ENCODE peak calls at places on chromosomes 4 and X, in four cellular contexts. T is natural killer cell, E is GM20000, V is nephron progenitor cell. W is an unnamed sample.

GRCh38 chrX:109751698-109752097 is 18.6 kb upstream of the ACSL4 start:
- DNase-seq in T (no peak), E (no peak), V (no peak), W (no peak)

GRCh38 chr4:60683357-60683756 is 516.8 kb upstream of the ADGRL3 start:
- DNase-seq in T (no peak), E (no peak), V (no peak), W (no peak)

GRCh38 chrX:56462389-56462788 is 101.0 kb upstream of the UBQLN2 start:
- DNase-seq in T (no peak), E (no peak), V (no peak), W (no peak)

GRCh38 chrX:74535633-74536141 is 78.7 kb downstream of the RLIM start:
- DNase-seq in T (peak), E (peak), V (peak), W (no peak)

GRCh38 chr4:55752810-55753209 is 66.8 kb upstream of the EXOC1L start:
- DNase-seq in T (no peak), E (no peak), V (no peak), W (no peak)

GRCh38 chrX:16445166-16445752 is 204.7 kb upstream of the S100G start:
- DNase-seq in T (peak), E (peak), V (peak), W (no peak)

GRCh38 chrX:49846004-49846403 is 16.9 kb downstream of the PAGE4 start:
- DNase-seq in T (no peak), E (no peak), V (no peak), W (no peak)

GRCh38 chr4:52743444-52744019 is 7.7 kb downstream of the ERVMER34-1 start:
- DNase-seq in T (no peak), E (no peak), V (no peak), W (no peak)

GRCh38 chr4:157664726-157665125 is 444.2 kb downstream of the GRIA2 start:
- DNase-seq in T (no peak), E (no peak), V (no peak), W (no peak)

GRCh38 chr4:159160242-159160641 is 57.4 kb downstream of the RAPGEF2 start:
- DNase-seq in T (no peak), E (no peak), V (no peak), W (no peak)

GRCh38 chr4:11585506-11585905 is 156.8 kb upstream of the HS3ST1 start:
- DNase-seq in T (no peak), E (no peak), V (no peak), W (no peak)

DNA sequence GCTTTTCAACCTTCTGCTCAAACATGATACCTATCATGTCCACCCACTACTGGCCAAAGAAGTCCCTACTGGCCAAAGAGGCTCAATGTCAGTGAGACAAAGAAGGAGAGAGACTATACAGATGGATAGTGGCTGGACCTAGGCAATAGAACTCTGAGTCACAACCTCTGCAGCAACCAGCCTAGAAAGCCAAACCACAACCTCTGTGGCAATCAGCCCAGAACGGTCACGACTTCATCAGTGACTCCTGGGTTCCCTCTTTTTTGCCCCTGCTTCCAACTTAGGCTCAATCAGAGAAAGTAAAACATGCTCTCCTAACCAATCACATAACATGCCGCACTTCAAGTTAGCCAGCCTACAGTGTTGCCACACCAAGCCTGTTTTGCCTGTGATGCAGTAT is 203.5 kb downstream of the ANAPC10 start:
- DNase-seq in T (no peak), E (no peak), V (no peak), W (no peak)
- TF ChIP-seq CTCF in T (no peak), E (no peak), V (no peak), W (no peak)

GRCh38 chrX:140317462-140317861 is 187.4 kb downstream of the SOX3 start:
- DNase-seq in T (no peak), E (no peak), V (no peak), W (no peak)
- TF ChIP-seq CTCF in T (no peak), E (no peak), V (no peak), W (peak)

DNA sequence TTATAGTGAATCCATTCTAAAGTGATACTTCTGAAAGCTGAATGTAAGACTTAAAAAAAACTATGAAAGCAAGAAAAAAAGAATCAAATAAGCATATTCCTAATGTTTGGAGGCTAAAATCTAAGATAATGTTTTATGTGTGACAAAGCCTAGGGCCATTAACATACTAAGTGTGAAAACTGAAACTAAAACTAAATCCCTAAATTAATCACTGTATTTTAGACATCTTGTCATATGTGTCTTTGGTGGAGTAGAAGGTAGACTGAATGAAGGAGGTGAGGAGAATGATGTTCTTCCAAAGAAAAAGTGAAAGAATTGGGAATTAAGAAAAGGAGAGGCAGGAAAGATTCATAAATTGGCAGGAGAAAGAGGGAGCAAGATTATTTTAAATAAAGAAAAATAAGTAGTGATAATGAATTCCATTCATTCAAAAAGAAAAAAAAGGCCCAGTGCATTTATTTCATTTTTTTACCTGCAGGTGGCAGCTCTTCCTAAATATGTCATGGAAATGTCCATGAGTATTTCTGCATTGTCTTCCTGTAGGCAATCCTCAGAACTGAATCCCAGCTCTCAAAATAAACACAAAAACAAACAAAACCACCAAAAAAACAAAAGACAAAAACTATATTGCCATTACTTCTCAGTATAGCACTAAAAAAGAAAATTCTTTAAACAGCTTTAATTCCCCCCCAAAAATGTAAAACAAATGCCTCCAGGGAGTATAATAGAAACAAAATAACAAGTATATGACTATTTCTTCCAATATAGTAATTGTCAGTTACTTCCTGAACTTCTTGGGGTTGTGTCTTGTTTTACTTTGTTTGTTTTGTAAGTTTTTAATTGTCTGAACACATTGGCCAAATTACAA is 17.0 kb upstream of the AP1AR start:
- DNase-seq in T (no peak), E (no peak), V (no peak), W (no peak)
- TF ChIP-seq CTCF in T (peak), E (no peak), V (no peak), W (peak)

GRCh38 chrX:138034136-138034535 is 468.2 kb downstream of the ZIC3 start:
- DNase-seq in T (no peak), E (no peak), V (no peak), W (no peak)
- TF ChIP-seq CTCF in T (no peak), E (no peak), V (peak), W (peak)

DNA sequence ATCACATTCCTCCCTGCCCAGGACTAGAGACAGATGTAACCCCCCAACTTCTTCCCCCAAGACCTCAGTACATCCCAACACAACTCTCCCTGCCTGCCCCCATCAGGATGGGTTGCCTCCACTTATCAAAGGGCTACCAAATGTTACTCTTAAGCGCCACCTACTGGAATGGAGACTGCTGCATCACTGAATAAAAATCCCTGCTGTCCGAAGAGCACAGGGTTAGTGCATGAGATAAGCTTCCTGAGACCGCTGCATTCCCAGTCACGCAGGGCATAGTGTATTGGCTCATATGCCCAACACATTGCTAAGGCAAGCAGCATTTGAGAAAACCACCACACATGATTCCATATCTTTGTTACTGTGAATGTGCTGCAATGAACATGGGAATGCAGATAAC is 544.5 kb downstream of the PPP4R3C start:
- DNase-seq in T (no peak), E (peak), V (peak), W (no peak)
- TF ChIP-seq CTCF in T (no peak), E (peak), V (peak), W (peak)

DNA sequence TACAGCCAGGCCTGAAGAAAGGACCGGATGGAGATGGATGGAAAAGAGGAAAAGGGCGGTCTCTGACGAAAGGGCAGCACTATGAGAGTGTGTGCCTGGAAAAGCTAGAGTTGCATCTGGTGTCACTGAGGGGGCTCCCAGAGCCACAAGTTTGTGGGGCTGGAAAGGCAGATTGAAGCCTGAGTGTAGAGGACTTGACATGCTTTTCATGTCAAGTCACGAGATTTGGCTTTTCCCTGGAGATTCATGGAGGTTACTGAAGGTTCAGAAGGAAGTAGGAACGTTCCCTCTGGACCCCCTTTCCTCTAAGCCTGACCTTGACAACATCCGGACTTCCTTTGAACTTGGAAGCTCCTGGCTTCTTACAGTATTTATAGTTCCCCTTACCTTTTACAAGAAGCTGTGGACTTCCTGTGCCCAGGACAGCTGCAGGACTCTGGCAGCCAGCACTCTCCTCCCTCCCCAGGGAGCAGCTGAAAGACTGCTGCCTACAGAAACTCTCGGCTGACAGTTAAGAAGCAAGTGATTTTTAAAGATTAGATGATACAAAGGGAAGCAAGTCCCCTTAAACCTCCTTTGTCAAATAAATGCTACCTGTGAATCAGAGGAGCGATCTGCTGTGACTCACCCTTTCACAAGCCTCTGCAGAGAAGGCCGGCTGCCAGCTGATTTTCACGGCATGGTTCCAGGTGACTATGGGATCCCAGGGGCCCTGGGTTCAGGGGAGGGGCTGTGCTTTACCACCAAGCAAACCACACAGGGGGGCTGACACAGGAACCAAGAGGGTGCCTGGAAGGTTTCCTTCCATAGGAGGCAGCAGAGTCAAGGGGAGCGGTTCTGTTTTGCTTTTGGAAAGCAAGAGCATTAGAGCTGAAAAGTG is 72.9 kb upstream of the STIM2 start:
- DNase-seq in T (no peak), E (no peak), V (no peak), W (no peak)
- TF ChIP-seq CTCF in T (peak), E (no peak), V (no peak), W (no peak)

GRCh38 chr4:8830056-8830455 is 41.6 kb downstream of the HMX1 start:
- DNase-seq in T (peak), E (no peak), V (no peak), W (peak)

GRCh38 chr4:8831221-8832129 is 40.2 kb downstream of the HMX1 start:
- DNase-seq in T (no peak), E (no peak), V (no peak), W (no peak)

GRCh38 chr4:8829584-8829983 is 42.1 kb downstream of the HMX1 start:
- DNase-seq in T (no peak), E (no peak), V (no peak), W (no peak)

GRCh38 chr4:8830611-8831200 is 40.9 kb downstream of the HMX1 start:
- DNase-seq in T (no peak), E (no peak), V (no peak), W (no peak)

DNA sequence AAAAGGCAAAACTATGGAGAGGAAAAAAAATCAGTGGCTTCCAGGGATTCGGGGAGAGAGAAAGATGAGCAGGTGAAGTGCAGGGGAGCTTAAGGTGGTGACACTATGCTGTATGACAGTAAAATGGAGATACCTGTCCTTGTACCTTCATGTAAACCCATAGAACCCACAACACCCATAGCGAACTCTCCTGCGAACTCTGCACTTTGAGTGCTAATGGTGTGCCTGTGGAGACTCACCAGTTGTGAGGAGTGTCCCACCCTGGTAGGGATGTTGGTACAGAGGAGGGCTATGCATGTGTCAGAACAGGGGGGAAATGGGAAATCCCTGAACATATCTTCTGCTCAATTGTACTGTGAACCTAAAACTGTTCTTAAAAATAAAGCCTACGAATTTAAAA is 42.8 kb downstream of the HMX1 start:
- DNase-seq in T (no peak), E (no peak), V (no peak), W (peak)
- TF ChIP-seq CTCF in T (no peak), E (no peak), V (no peak), W (no peak)

DNA sequence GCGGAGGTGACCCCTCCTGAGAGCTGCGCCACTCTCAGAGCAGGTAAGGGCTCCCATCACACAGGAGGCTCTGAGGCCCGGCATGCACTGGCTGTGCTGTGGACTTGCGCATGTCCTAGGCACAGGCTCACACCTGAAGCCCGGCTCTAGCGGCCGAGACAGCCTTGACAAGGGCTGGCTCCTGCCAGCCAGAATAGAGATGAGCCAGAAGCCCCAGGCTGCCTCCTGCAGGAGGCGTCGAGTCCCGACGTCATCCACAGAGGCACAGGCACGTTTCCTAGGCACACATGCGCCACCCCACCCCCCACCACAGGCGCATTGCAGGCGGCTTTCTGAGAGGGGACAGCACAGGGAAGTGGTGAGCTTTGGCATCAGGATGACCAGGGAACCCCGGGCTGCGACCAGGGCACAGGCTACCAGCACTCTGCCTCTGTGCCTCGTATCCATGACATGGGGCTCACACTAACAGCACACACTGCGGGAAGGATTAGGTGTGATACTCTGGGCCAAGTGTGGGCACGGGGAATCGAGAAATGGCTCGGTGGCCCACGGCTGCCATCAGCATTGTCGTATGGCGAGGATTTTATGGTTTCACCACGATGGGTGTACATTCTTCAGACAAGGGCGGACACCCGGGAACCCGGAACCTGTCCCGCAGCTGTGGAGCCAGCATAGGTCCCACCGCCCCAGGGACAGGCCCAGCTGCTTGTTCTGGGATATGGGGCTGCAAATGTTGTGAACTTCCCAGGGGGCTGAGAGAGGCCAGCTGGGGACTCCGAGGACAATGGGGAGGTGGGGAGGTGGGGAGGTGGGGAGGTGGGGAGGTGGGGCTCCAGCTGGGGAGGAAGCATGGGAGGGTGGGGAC is 90.7 kb upstream of the ADRA2C start:
- DNase-seq in T (no peak), E (no peak), V (no peak), W (no peak)
- TF ChIP-seq CTCF in T (no peak), E (no peak), V (no peak), W (no peak)

DNA sequence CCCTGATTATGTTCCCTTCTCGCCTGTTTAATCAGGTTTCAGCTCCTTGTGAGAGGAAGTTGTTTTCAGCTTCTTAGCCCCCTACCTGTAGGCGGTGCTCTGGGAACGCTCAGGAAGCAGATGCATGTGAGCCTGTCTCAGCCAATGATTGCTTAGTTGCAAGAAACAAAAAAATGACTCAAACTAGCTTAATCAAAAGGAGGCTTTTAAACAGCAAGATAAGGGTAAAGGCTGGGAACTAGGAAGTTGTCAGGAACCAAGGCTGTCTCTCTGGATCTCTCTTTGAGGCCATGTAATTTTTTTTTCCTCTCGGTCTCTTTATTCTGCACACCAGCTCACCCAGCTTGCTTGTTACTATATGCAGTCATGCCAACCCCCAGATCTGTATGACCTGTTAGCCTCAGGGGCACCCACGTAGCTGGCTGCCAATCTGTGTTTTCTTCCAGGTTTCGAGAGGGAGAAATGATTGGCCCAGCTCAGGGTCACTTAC is 109.1 kb downstream of the PTTG2 start:
- DNase-seq in T (no peak), E (peak), V (peak), W (peak)
- TF ChIP-seq CTCF in T (no peak), E (peak), V (peak), W (peak)

GRCh38 chrX:135737361-135738071 is 24.1 kb downstream of the CT45A1 start:
- DNase-seq in T (no peak), E (no peak), V (no peak), W (no peak)

GRCh38 chrX:135741192-135741715 is 26.7 kb downstream of the CT45A3 start:
- DNase-seq in T (no peak), E (no peak), V (no peak), W (no peak)

DNA sequence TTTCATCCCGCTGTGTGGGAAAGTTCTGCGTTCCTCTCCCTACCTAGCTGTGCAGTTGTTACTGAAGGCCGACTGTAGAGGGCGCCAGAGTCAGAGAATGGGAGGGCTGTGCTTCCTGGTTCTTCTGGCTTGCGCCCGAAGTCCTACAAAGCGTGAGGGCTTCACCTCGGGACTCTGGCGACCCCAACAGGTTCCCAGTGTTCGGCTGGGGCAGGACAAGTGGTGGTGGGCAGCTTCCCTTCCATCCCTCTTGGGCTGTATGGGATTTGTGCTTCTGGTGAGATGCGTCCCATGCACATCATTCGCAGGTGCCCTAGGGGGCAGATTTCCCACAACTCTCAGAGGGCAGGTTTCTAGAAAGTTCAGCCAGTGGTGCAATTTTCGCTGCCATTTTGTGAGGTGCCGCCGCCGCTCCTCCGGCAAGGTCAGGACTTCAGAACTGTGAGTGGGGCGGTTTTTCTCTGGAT is 27.3 kb downstream of the CT45A3 start:
- DNase-seq in T (no peak), E (peak), V (no peak), W (no peak)
- TF ChIP-seq CTCF in T (peak), E (peak), V (no peak), W (no peak)

W was measured in progenitor cell of endocrine pancreas.